ENCODE peak calls at places on chromosomes 11 and 22, in seven cellular contexts. P is prostate gland, H is breast epithelium, W is colonic mucosa, Y is psoas muscle, L is HepG2, G is testis. F is an unnamed sample.

GRCh38 chr11:26974068-26974790 is 19.7 kb upstream of the FIBIN start:
- DNase-seq in H (no peak), G (no peak), Y (no peak), L (no peak), W (no peak), P (no peak), F (no peak)

GRCh38 chr22:32042924-32043323 is at the start of gene SLC5A1:
- DNase-seq in L (no peak), P (peak; percentile 89), G (no peak), W (peak; percentile 91), H (peak; percentile 78), Y (no peak), F (no peak)

GRCh38 chr11:6626971-6627761 is 7.9 kb upstream of the TPP1 start:
- DNase-seq in P (no peak), Y (no peak), G (no peak), W (no peak), H (no peak), L (no peak), F (peak; percentile 64)

GRCh38 chr11:117673561-117673960 is 123.5 kb downstream of the DSCAML1 start:
- DNase-seq in Y (no peak), P (no peak), L (no peak), H (no peak), W (no peak), G (no peak), F (peak; percentile 78)

GRCh38 chr11:64152841-64153691 is 12.8 kb downstream of the MACROD1 start:
- DNase-seq in P (peak; percentile 52), Y (peak; percentile 81), W (peak; percentile 66), G (peak; percentile 73), H (no peak), L (peak; percentile 15), F (no peak)

GRCh38 chr22:30521368-30522156 is 16.1 kb upstream of the SEC14L4 start:
- DNase-seq in L (no peak), Y (no peak), P (no peak), W (no peak), H (no peak), G (no peak), F (no peak)

GRCh38 chr11:116736763-116737162 is 36.0 kb downstream of the BUD13 start:
- DNase-seq in G (no peak), Y (no peak), W (no peak), L (peak; percentile 60), H (no peak), P (no peak), F (no peak)

GRCh38 chr11:119055901-119056300 is 1.1 kb downstream of the HYOU1 start:
- DNase-seq in Y (no peak), W (no peak), L (peak; percentile 48), P (no peak), H (no peak), G (no peak), F (no peak)

GRCh38 chr11:5280582-5281102 is 10.9 kb upstream of the HBE1 start:
- DNase-seq in P (no peak), H (no peak), L (peak; percentile 44), W (peak; percentile 21), Y (peak; percentile 66), G (peak; percentile 57), F (peak; percentile 59)

GRCh38 chr22:45448431-45448830 is 34.9 kb downstream of the RIBC2 start:
- DNase-seq in P (no peak), W (peak; percentile 55), L (no peak), Y (peak; percentile 88), G (no peak), H (no peak), F (no peak)

GRCh38 chr22:47192651-47193437 is 430.4 kb downstream of the TBC1D22A start:
- DNase-seq in G (peak; percentile 14), W (peak; percentile 89), P (no peak), L (no peak), Y (peak; percentile 34), H (no peak), F (no peak)

GRCh38 chr11:120172921-120173705 is 35.2 kb upstream of the TRIM29 start:
- DNase-seq in G (no peak), P (no peak), H (no peak), L (no peak), Y (no peak), W (no peak), F (no peak)

GRCh38 chr11:64001552-64002427 is 15.6 kb downstream of the OTUB1 start:
- DNase-seq in P (no peak), H (no peak), Y (peak; percentile 77), G (no peak), W (no peak), L (no peak), F (no peak)

GRCh38 chr11:85736121-85736520 is 50.1 kb upstream of the CCDC89 start:
- DNase-seq in G (no peak), W (no peak), L (no peak), P (no peak), Y (no peak), H (no peak), F (no peak)

GRCh38 chr11:33984682-33985389 is 66.7 kb upstream of the CAPRIN1 start:
- DNase-seq in P (no peak), W (no peak), L (no peak), H (no peak), G (no peak), Y (no peak), F (no peak)

GRCh38 chr11:76621866-76622265 is 48.7 kb downstream of the LRRC32 start:
- DNase-seq in Y (no peak), W (no peak), G (no peak), H (no peak), P (no peak), L (no peak), F (no peak)

GRCh38 chr22:20128902-20129746 is 2.5 kb upstream of the ZDHHC8 start:
- DNase-seq in L (peak; percentile 49), G (peak; percentile 57), P (no peak), W (peak; percentile 35), Y (no peak), H (no peak), F (no peak)

GRCh38 chr11:12581923-12582322 is 92.3 kb upstream of the TEAD1 start:
- DNase-seq in H (no peak), Y (no peak), W (no peak), L (no peak), P (no peak), G (no peak), F (no peak)

GRCh38 chr11:30585067-30585891 is 874 bp downstream of the MPPED2 start:
- DNase-seq in H (peak; percentile 32), W (no peak), G (peak; percentile 40), Y (peak; percentile 56), P (peak; percentile 51), L (no peak), F (peak; percentile 30)
- H3K27me3 ChIP-seq in H (peaks cover 10% of the 10 kb centered on the region), W (peaks cover 16% of the 10 kb centered on the region), G (no peaks in the 10 kb centered on the region), Y (peaks cover 7% of the 10 kb centered on the region), P (no peaks in the 10 kb centered on the region), L (peaks cover 9% of the 10 kb centered on the region), F (no peaks in the 10 kb centered on the region)

GRCh38 chr11:46237248-46238077 is 40.0 kb upstream of the CREB3L1 start:
- DNase-seq in Y (peak; percentile 68), H (no peak), W (peak; percentile 62), G (peak; percentile 62), L (no peak), P (peak; percentile 17), F (peak; percentile 45)
- H3K27ac ChIP-seq in Y (peak overlapping the region; percentile 76), H (peak overlapping the region; percentile 86), W (peak overlapping the region; percentile 61), G (peak overlapping the region; percentile 62), L (no peak overlapping the region), P (peak overlapping the region; percentile 70), F (peak overlapping the region; percentile 67)

DNA sequence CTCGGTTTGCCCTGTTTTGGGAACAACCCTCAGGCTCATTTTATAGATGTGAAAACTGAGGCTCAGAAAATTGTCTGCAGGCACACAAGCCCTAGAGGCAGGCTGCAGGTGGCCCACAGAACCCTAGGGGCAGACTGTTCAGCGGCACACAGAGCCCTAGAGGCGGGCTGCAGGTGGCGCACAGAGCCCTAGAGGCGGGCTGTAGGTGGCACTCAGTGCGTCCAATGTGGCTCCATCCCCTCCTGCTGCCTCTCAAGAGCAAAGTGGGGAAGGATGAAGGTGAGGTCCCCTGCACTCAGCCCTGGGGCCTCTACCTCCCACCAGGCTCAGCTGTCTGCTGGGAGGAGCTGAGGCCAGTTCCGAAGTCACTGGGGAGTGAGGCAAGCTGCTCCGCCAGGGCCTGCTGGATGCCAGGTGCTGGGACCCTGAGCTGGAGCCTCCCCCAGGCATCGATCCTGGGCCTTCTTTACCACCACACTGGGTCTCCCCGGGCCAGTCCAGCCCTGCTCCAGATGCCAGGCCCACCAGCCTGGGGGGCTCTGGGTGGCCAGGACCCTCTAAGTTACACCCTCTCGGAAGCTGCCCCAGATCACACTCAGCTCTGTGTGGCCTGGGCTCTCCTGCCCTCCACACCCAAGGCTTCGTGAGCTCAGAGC is 2.3 kb downstream of the ACY3 start:
- DNase-seq in W (no peak), Y (no peak), G (no peak), H (no peak), L (peak; percentile 56), P (no peak), F (no peak)
- TF ChIP-seq CTCF in W (no peak), Y (no peak), G (no peak), H (no peak), L (peak; percentile 81), P (no peak), F (no peak)

DNA sequence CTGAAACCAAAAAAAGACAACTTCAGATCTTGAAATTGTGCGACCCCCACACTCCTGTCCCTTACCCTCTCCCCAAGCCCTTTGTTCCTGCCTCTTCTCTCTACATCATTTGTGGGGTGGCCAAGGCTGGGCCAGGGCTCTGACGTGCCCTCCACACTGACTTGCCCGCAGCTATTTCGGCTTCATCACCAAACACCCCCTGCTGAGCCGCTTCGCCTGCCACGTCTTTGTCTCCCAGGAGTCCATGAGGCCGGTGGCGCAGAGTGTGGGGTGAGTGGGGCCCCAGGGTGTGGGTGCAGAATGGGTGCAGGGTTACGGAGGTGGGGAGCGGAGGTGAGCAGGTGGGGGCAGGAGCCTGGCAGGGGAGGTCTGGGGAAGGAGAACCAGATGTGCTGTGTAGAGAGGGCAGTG is 9.5 kb downstream of the MAPK8IP2 start:
- DNase-seq in H (no peak), Y (no peak), W (no peak), L (no peak), G (no peak), P (no peak), F (no peak)
- H3K27me3 ChIP-seq in H (no peaks in the 10 kb centered on the region), Y (peaks cover 30% of the 10 kb centered on the region), W (no peaks in the 10 kb centered on the region), L (no peaks in the 10 kb centered on the region), G (no peaks in the 10 kb centered on the region), P (no peaks in the 10 kb centered on the region), F (no peaks in the 10 kb centered on the region)